ENCODE peak calls at places on chromosomes 7 and 10, in seven cellular contexts. B, O, H, C, M, E and S are unnamed samples.

GRCh38 chr10:130560573-130560972 is 424.4 kb downstream of the GLRX3 start:
- DNase-seq in B (no peak), O (no peak), H (no peak), C (no peak), M (no peak), E (no peak), S (no peak)

GRCh38 chr7:47587389-47587788 is 5.5 kb upstream of the TNS3 start:
- DNase-seq in B (peak), O (peak), H (no peak), C (no peak), M (no peak), E (no peak), S (no peak)

GRCh38 chr7:99004216-99004615 is 125.9 kb downstream of the TRRAP start:
- DNase-seq in B (no peak), O (peak), H (no peak), C (no peak), M (no peak), E (no peak), S (no peak)

GRCh38 chr7:138755331-138755747 is 42.5 kb upstream of the TMEM213 start:
- DNase-seq in B (no peak), O (peak), H (no peak), C (no peak), M (no peak), E (no peak), S (no peak)

GRCh38 chr10:19432000-19432399 is 383.4 kb downstream of the MALRD1 start:
- DNase-seq in B (no peak), O (no peak), H (no peak), C (no peak), M (no peak), E (no peak), S (no peak)

GRCh38 chr10:126749030-126749655 is 78.7 kb upstream of the C10orf90 start:
- DNase-seq in B (peak), O (peak), H (peak), C (peak), M (peak), E (no peak), S (peak)

GRCh38 chr10:52226448-52226847 is 87.6 kb upstream of the DKK1 start:
- DNase-seq in B (no peak), O (no peak), H (no peak), C (no peak), M (no peak), E (no peak), S (no peak)

GRCh38 chr10:110167149-110167548 is 40.3 kb upstream of the MXI1 start:
- DNase-seq in B (no peak), O (no peak), H (no peak), C (no peak), M (no peak), E (no peak), S (no peak)

GRCh38 chr7:104415700-104416099 is 87.3 kb downstream of the LHFPL3 start:
- DNase-seq in B (no peak), O (no peak), H (no peak), C (no peak), M (no peak), E (no peak), S (no peak)

GRCh38 chr7:20021834-20022233 is 195.3 kb downstream of the MACC1 start:
- DNase-seq in B (no peak), O (no peak), H (no peak), C (no peak), M (no peak), E (peak), S (no peak)

GRCh38 chr7:53607961-53608360 is 572.5 kb downstream of the POM121L12 start:
- DNase-seq in B (no peak), O (no peak), H (no peak), C (no peak), M (no peak), E (no peak), S (no peak)

GRCh38 chr10:121926157-121926556 is 1.7 kb downstream of the ATE1 start:
- DNase-seq in B (no peak), O (no peak), H (no peak), C (no peak), M (no peak), E (no peak), S (no peak)

GRCh38 chr10:112959207-112959838 is 9.3 kb downstream of the TCF7L2 start:
- DNase-seq in B (no peak), O (no peak), H (no peak), C (no peak), M (no peak), E (no peak), S (no peak)

GRCh38 chr7:157276731-157277562 is 59.9 kb upstream of the DNAJB6 start:
- DNase-seq in B (no peak), O (peak), H (no peak), C (no peak), M (peak), E (no peak), S (peak)

GRCh38 chr7:66845382-66846095 is 75.5 kb upstream of the TMEM248 start:
- DNase-seq in B (no peak), O (no peak), H (no peak), C (no peak), M (no peak), E (no peak), S (no peak)

GRCh38 chr10:17951868-17952371 is at the start of gene SLC39A12:
- DNase-seq in B (no peak), O (no peak), H (no peak), C (no peak), M (no peak), E (no peak), S (no peak)

GRCh38 chr7:116353614-116354013 is 143.3 kb downstream of the TES start:
- DNase-seq in B (peak), O (no peak), H (no peak), C (no peak), M (no peak), E (no peak), S (no peak)

GRCh38 chr10:111455776-111456426 is 379.1 kb downstream of the ADRA2A start:
- DNase-seq in B (no peak), O (no peak), H (no peak), C (no peak), M (no peak), E (no peak), S (peak)

GRCh38 chr10:56317603-56318002 is 43.5 kb downstream of the ZWINT start:
- DNase-seq in B (no peak), O (no peak), H (no peak), C (no peak), M (no peak), E (no peak), S (no peak)

GRCh38 chr7:128974241-128974934 is 36.7 kb downstream of the IRF5 start:
- DNase-seq in B (no peak), O (no peak), H (no peak), C (no peak), M (no peak), E (no peak), S (no peak)

GRCh38 chr7:112452102-112452888 is 2.0 kb downstream of the IFRD1 start:
- DNase-seq in B (no peak), O (no peak), H (no peak), C (no peak), M (no peak), E (no peak), S (peak)

GRCh38 chr10:69123306-69123746 is 652 bp upstream of the VPS26A start:
- DNase-seq in B (no peak), O (peak), H (no peak), C (no peak), M (no peak), E (no peak), S (peak)

GRCh38 chr10:11424456-11425287 is 186.8 kb downstream of the USP6NL start:
- DNase-seq in B (peak), O (peak), H (no peak), C (no peak), M (no peak), E (no peak), S (no peak)